ENCODE peak calls at places on chromosomes 2 and 18, in four cellular contexts. One of them, this sample, is unnamed.

GRCh38 chr2:43005211-43005974 is 213.0 kb upstream of the HAAO start:
- DNase-seq in stimulated activated CD4-positive, alpha-beta T cell treated with anti-CD3 and anti-CD28 coated beads, Interleukin-12 subunit alpha, Interleukin-12 subunit beta, amount 100 ng/mL, for 4 hours: no peak
- DNase-seq in nephron progenitor cell: no peak
- DNase-seq in A549: no peak
- DNase-seq in this sample: no peak

GRCh38 chr18:59912007-59912550 is 12.3 kb downstream of the PMAIP1 start:
- DNase-seq in stimulated activated CD4-positive, alpha-beta T cell treated with anti-CD3 and anti-CD28 coated beads, Interleukin-12 subunit alpha, Interleukin-12 subunit beta, amount 100 ng/mL, for 4 hours: no peak
- DNase-seq in nephron progenitor cell: no peak
- DNase-seq in A549: no peak
- DNase-seq in this sample: no peak

GRCh38 chr2:234412726-234413125 is 84.2 kb downstream of the ARL4C start:
- DNase-seq in stimulated activated CD4-positive, alpha-beta T cell treated with anti-CD3 and anti-CD28 coated beads, Interleukin-12 subunit alpha, Interleukin-12 subunit beta, amount 100 ng/mL, for 4 hours: no peak
- DNase-seq in nephron progenitor cell: no peak
- DNase-seq in A549: peak; percentile 36
- DNase-seq in this sample: no peak

GRCh38 chr18:44884446-44884845 is 203.8 kb downstream of the SETBP1 start:
- DNase-seq in stimulated activated CD4-positive, alpha-beta T cell treated with anti-CD3 and anti-CD28 coated beads, Interleukin-12 subunit alpha, Interleukin-12 subunit beta, amount 100 ng/mL, for 4 hours: no peak
- DNase-seq in nephron progenitor cell: no peak
- DNase-seq in A549: no peak
- DNase-seq in this sample: no peak

GRCh38 chr2:109266998-109267854 is 138.2 kb downstream of the SH3RF3 start:
- DNase-seq in stimulated activated CD4-positive, alpha-beta T cell treated with anti-CD3 and anti-CD28 coated beads, Interleukin-12 subunit alpha, Interleukin-12 subunit beta, amount 100 ng/mL, for 4 hours: no peak
- DNase-seq in nephron progenitor cell: peak; percentile 20
- DNase-seq in A549: no peak
- DNase-seq in this sample: no peak

GRCh38 chr2:227406177-227407031 is 18.7 kb upstream of the SCYGR1 start:
- DNase-seq in stimulated activated CD4-positive, alpha-beta T cell treated with anti-CD3 and anti-CD28 coated beads, Interleukin-12 subunit alpha, Interleukin-12 subunit beta, amount 100 ng/mL, for 4 hours: no peak
- DNase-seq in nephron progenitor cell: peak; percentile 29
- DNase-seq in A549: peak; percentile 98
- DNase-seq in this sample: peak; percentile 68

GRCh38 chr2:55431982-55432627 is 12.4 kb upstream of the CCDC88A start:
- DNase-seq in stimulated activated CD4-positive, alpha-beta T cell treated with anti-CD3 and anti-CD28 coated beads, Interleukin-12 subunit alpha, Interleukin-12 subunit beta, amount 100 ng/mL, for 4 hours: no peak
- DNase-seq in nephron progenitor cell: no peak
- DNase-seq in A549: peak; percentile 56
- DNase-seq in this sample: peak; percentile 24

GRCh38 chr2:144886847-144887246 is 366.9 kb upstream of the ZEB2 start:
- DNase-seq in stimulated activated CD4-positive, alpha-beta T cell treated with anti-CD3 and anti-CD28 coated beads, Interleukin-12 subunit alpha, Interleukin-12 subunit beta, amount 100 ng/mL, for 4 hours: no peak
- DNase-seq in nephron progenitor cell: no peak
- DNase-seq in A549: no peak
- DNase-seq in this sample: no peak

GRCh38 chr2:233915133-233915532 is 2.0 kb upstream of the TRPM8 start:
- DNase-seq in stimulated activated CD4-positive, alpha-beta T cell treated with anti-CD3 and anti-CD28 coated beads, Interleukin-12 subunit alpha, Interleukin-12 subunit beta, amount 100 ng/mL, for 4 hours: no peak
- DNase-seq in nephron progenitor cell: no peak
- DNase-seq in A549: peak; percentile 50
- DNase-seq in this sample: peak; percentile 37